ENCODE peak calls at places on chromosomes 11 and 22, in four cellular contexts. One of them, this sample, is unnamed.

GRCh38 chr11:122159173-122159701 is 43.2 kb upstream of the BLID start:
- DNase-seq in NCI-H526: no peak
- DNase-seq in AG08395: peak
- DNase-seq in SJCRH30: peak
- DNase-seq in this sample: peak

GRCh38 chr22:34570408-34570807 is 495.6 kb upstream of the ISX start:
- DNase-seq in NCI-H526: no peak
- DNase-seq in SJCRH30: no peak
- DNase-seq in AG08395: no peak
- DNase-seq in this sample: no peak

GRCh38 chr22:28142361-28142801 is 223.3 kb upstream of the PITPNB start:
- DNase-seq in AG08395: peak
- DNase-seq in NCI-H526: no peak
- DNase-seq in SJCRH30: peak
- DNase-seq in this sample: peak

GRCh38 chr22:39220897-39221850 is 23.6 kb downstream of the PDGFB start:
- DNase-seq in AG08395: peak
- DNase-seq in NCI-H526: no peak
- DNase-seq in SJCRH30: no peak
- DNase-seq in this sample: peak

GRCh38 chr11:11237433-11237832 is 115.6 kb downstream of the CSNK2A3 start:
- DNase-seq in NCI-H526: no peak
- DNase-seq in AG08395: no peak
- DNase-seq in SJCRH30: no peak
- DNase-seq in this sample: no peak

GRCh38 chr11:122287401-122287800 is 171.4 kb upstream of the BLID start:
- DNase-seq in NCI-H526: no peak
- DNase-seq in SJCRH30: peak
- DNase-seq in AG08395: no peak
- DNase-seq in this sample: no peak

GRCh38 chr11:3140291-3140603 is 24.9 kb downstream of the OSBPL5 start:
- DNase-seq in NCI-H526: no peak
- DNase-seq in AG08395: no peak
- DNase-seq in SJCRH30: no peak
- DNase-seq in this sample: no peak

GRCh38 chr11:122758361-122758760 is 79.9 kb upstream of the CRTAM start:
- DNase-seq in NCI-H526: no peak
- DNase-seq in SJCRH30: peak
- DNase-seq in AG08395: no peak
- DNase-seq in this sample: peak

GRCh38 chr22:20964090-20964798 is 2.8 kb upstream of the AIFM3 start:
- DNase-seq in SJCRH30: no peak
- DNase-seq in AG08395: no peak
- DNase-seq in NCI-H526: no peak
- DNase-seq in this sample: no peak

This sample was measured in myocyte.